ENCODE peak calls at places on chromosome 19, in seven cellular contexts. P, R, V, A, J, F and H are unnamed samples. For H3K36me3, the result is how much of the 10 kb centered on the place peaks cover.

GRCh38 chr19:33470040-33470330 is 51.6 kb downstream of the PEPD start:
- DNase-seq in P (no peak), R (no peak), V (no peak), A (no peak), J (no peak), F (no peak), H (no peak)

GRCh38 chr19:44512326-44513298 is 12.3 kb upstream of the ZNF180 start:
- DNase-seq in P (no peak), R (no peak), V (no peak), A (peak), J (no peak), F (peak), H (no peak)

GRCh38 chr19:48837081-48837524 is 812 bp upstream of the HSD17B14 start:
- DNase-seq in P (peak), R (peak), V (peak), A (no peak), J (peak), F (peak), H (peak)

GRCh38 chr19:42175952-42176648 is 41.4 kb downstream of the DEDD2 start:
- DNase-seq in P (no peak), R (no peak), V (no peak), A (no peak), J (no peak), F (peak), H (peak)

GRCh38 chr19:38665950-38666661 is 18.7 kb downstream of the ACTN4 start:
- DNase-seq in P (peak), R (peak), V (peak), A (no peak), J (peak), F (no peak), H (peak)

GRCh38 chr19:42303876-42304275 is 1.5 kb upstream of the PAFAH1B3 start:
- DNase-seq in P (no peak), R (no peak), V (no peak), A (no peak), J (no peak), F (no peak), H (no peak)

GRCh38 chr19:29576761-29577661 is 29.1 kb upstream of the POP4 start:
- DNase-seq in P (no peak), R (no peak), V (no peak), A (peak), J (no peak), F (no peak), H (no peak)

GRCh38 chr19:13888281-13888680 is 11.3 kb downstream of the NANOS3 start:
- DNase-seq in P (no peak), R (no peak), V (no peak), A (peak), J (no peak), F (no peak), H (no peak)

GRCh38 chr19:11535792-11536595 is 2.7 kb upstream of the CNN1 start:
- DNase-seq in P (peak), R (peak), V (peak), A (peak), J (peak), F (peak), H (peak)

GRCh38 chr19:17095141-17095919 is 19.8 kb downstream of the MYO9B start:
- DNase-seq in P (peak), R (peak), V (no peak), A (no peak), J (peak), F (no peak), H (no peak)

GRCh38 chr19:52658595-52658994 is 20.4 kb upstream of the ZNF83 start:
- DNase-seq in P (no peak), R (no peak), V (no peak), A (no peak), J (no peak), F (peak), H (no peak)

GRCh38 chr19:55231391-55232283 is 3.1 kb upstream of the TMEM86B start:
- DNase-seq in P (no peak), R (no peak), V (no peak), A (no peak), J (no peak), F (no peak), H (no peak)

GRCh38 chr19:899363-900301 is 6.3 kb downstream of the RNU6-9 start:
- DNase-seq in P (no peak), R (no peak), V (no peak), A (no peak), J (peak), F (no peak), H (no peak)

GRCh38 chr19:51025401-51025800 is 1.0 kb downstream of the KLK11 start:
- DNase-seq in P (no peak), R (no peak), V (no peak), A (no peak), J (peak), F (no peak), H (no peak)

GRCh38 chr19:5534787-5535586 is 32.8 kb downstream of the TINCR start:
- DNase-seq in P (no peak), R (no peak), V (no peak), A (no peak), J (no peak), F (peak), H (no peak)

GRCh38 chr19:36686365-36687213 is 823 bp upstream of the ZNF567 start:
- DNase-seq in P (peak), R (peak), V (no peak), A (no peak), J (peak), F (no peak), H (peak)

GRCh38 chr19:40221858-40222619 is 3.9 kb upstream of the TTC9B start:
- DNase-seq in P (peak), R (peak), V (peak), A (peak), J (peak), F (peak), H (peak)
- TF ChIP-seq CTCF in P (peak), R (peak), V (peak), A (peak), J (peak), F (peak), H (peak)

GRCh38 chr19:40266111-40266510 is 19.0 kb downstream of the AKT2 start:
- DNase-seq in P (no peak), R (peak), V (no peak), A (no peak), J (peak), F (no peak), H (peak)

GRCh38 chr19:40265763-40266099 is 19.4 kb downstream of the AKT2 start:
- DNase-seq in P (no peak), R (no peak), V (no peak), A (no peak), J (no peak), F (no peak), H (no peak)

GRCh38 chr19:40266912-40267600 is 18.1 kb downstream of the AKT2 start:
- DNase-seq in P (no peak), R (no peak), V (no peak), A (no peak), J (no peak), F (no peak), H (no peak)

GRCh38 chr19:40269216-40269940 is 15.8 kb downstream of the AKT2 start:
- DNase-seq in P (no peak), R (no peak), V (no peak), A (no peak), J (peak), F (no peak), H (no peak)

GRCh38 chr19:40267601-40267997 is 17.5 kb downstream of the AKT2 start:
- DNase-seq in P (no peak), R (no peak), V (no peak), A (no peak), J (no peak), F (no peak), H (no peak)
- H3K36me3 ChIP-seq in P (under half), R (under half), V (under half), A (under half), J (under half), F (under half), H (under half)

DNA sequence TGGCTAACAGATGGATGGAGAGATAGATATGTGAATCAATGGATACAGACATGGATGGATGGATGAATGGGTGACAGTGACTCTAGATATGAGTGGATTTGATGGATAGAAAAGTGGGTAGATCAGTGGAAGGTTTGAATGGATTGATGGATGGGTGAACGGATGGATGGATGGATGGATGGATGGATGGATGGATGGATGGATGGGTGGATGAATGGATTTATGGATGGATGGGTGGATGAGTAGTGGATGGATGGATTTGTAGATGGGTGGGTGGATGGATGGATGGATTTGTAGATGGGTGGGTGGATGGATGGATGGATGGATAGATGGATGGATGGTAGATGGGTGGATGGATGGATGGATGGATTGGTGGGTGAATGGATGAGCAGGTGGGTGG is 6.8 kb downstream of the CELF5 start:
- DNase-seq in P (no peak), R (no peak), V (no peak), A (no peak), J (no peak), F (no peak), H (no peak)
- TF ChIP-seq CTCF in P (no peak), R (no peak), V (no peak), A (no peak), J (no peak), F (no peak), H (no peak)

GRCh38 chr19:2101417-2102335 is 5.0 kb downstream of the IZUMO4 start:
- DNase-seq in P (no peak), R (no peak), V (no peak), A (no peak), J (no peak), F (no peak), H (no peak)
- H3K36me3 ChIP-seq in P (under half), R (half or more), V (under half), A (under half), J (half or more), F (half or more), H (under half)

DNA sequence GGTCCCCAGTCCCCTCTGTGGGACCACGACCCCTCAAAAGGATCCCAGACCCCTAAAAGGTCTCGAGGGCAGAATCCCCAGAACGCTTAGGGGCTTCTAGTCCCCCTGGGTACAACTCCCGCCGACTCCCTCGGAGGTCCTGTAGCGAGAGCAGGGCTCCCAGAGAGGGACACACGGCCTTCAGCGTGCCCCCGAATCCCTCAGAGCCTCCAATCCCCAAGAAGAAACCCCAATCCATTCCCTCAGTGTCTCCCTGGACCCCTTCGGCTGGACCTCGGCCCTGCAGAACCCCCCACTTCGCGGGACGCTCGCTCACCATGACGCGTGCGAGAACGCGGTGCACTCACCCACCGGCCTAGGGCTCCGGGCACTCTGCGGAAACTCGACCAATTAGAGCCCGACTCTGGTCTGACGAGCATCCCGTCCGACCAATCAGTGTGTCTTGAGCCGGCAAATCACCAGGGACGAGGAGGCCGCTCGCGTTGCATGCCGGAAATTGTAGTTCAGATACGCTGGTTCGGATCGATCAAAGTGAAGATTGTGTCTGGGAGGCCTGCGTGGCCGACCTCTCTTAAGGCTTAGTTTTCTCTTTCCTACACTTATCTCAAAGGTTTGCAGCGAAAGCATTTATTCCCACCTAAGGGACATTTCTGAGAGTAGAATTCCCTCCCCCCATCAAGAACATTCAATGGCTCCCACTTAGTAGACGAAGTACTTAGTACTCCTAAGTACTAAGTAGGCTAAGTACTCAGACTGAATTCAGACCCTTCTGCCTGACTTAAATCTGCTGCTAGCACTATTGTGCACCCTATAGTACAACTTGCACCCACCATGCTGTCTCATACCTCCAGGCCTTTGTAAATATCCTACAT is at the start of gene TMEM161A:
- DNase-seq in P (peak), R (peak), V (peak), A (peak), J (peak), F (peak), H (peak)
- TF ChIP-seq CTCF in P (no peak), R (no peak), V (no peak), A (no peak), J (no peak), F (no peak), H (no peak)